ENCODE peak calls at places on chromosomes 12 and 14, in six cellular contexts. One of them, this sample, is unnamed.

GRCh38 chr12:122200541-122201175 is 2.9 kb upstream of the B3GNT4 start:
- DNase-seq in activated naive CD8-positive, alpha-beta T cell treated with anti-CD3 and anti-CD28 coated beads, Interleukin-2, amount 50 U/mL, for 16 hours: no peak
- DNase-seq in adipocyte: no peak
- DNase-seq in IMR-90: no peak
- DNase-seq in aorta: no peak
- DNase-seq in H4: no peak
- DNase-seq in this sample: no peak

GRCh38 chr12:18546399-18546798 is 191.4 kb downstream of the PLCZ1 start:
- DNase-seq in adipocyte: peak
- DNase-seq in activated naive CD8-positive, alpha-beta T cell treated with anti-CD3 and anti-CD28 coated beads, Interleukin-2, amount 50 U/mL, for 16 hours: no peak
- DNase-seq in IMR-90: peak
- DNase-seq in H4: no peak
- DNase-seq in aorta: no peak
- DNase-seq in this sample: peak

GRCh38 chr12:55653031-55653430 is 16.3 kb downstream of the OR10P1 start:
- DNase-seq in IMR-90: no peak
- DNase-seq in adipocyte: no peak
- DNase-seq in activated naive CD8-positive, alpha-beta T cell treated with anti-CD3 and anti-CD28 coated beads, Interleukin-2, amount 50 U/mL, for 16 hours: no peak
- DNase-seq in aorta: no peak
- DNase-seq in H4: no peak
- DNase-seq in this sample: no peak

GRCh38 chr12:81809829-81810595 is 50.9 kb upstream of the PPFIA2 start:
- DNase-seq in IMR-90: no peak
- DNase-seq in aorta: no peak
- DNase-seq in H4: no peak
- DNase-seq in activated naive CD8-positive, alpha-beta T cell treated with anti-CD3 and anti-CD28 coated beads, Interleukin-2, amount 50 U/mL, for 16 hours: no peak
- DNase-seq in adipocyte: peak
- DNase-seq in this sample: no peak

GRCh38 chr12:40565029-40565633 is 127.1 kb upstream of the CNTN1 start:
- DNase-seq in aorta: no peak
- DNase-seq in adipocyte: no peak
- DNase-seq in H4: no peak
- DNase-seq in activated naive CD8-positive, alpha-beta T cell treated with anti-CD3 and anti-CD28 coated beads, Interleukin-2, amount 50 U/mL, for 16 hours: no peak
- DNase-seq in IMR-90: no peak
- DNase-seq in this sample: no peak

GRCh38 chr12:70576341-70577282 is 60.6 kb downstream of the PTPRB start:
- DNase-seq in adipocyte: peak
- DNase-seq in aorta: no peak
- DNase-seq in IMR-90: peak
- DNase-seq in H4: peak
- DNase-seq in activated naive CD8-positive, alpha-beta T cell treated with anti-CD3 and anti-CD28 coated beads, Interleukin-2, amount 50 U/mL, for 16 hours: no peak
- DNase-seq in this sample: peak

GRCh38 chr14:27040552-27040951 is 442.7 kb upstream of the NOVA1 start:
- DNase-seq in aorta: no peak
- DNase-seq in activated naive CD8-positive, alpha-beta T cell treated with anti-CD3 and anti-CD28 coated beads, Interleukin-2, amount 50 U/mL, for 16 hours: no peak
- DNase-seq in IMR-90: no peak
- DNase-seq in H4: no peak
- DNase-seq in adipocyte: no peak
- DNase-seq in this sample: no peak

GRCh38 chr14:105465209-105466031 is 9.2 kb upstream of the CRIP2 start:
- DNase-seq in IMR-90: no peak
- DNase-seq in aorta: no peak
- DNase-seq in activated naive CD8-positive, alpha-beta T cell treated with anti-CD3 and anti-CD28 coated beads, Interleukin-2, amount 50 U/mL, for 16 hours: no peak
- DNase-seq in adipocyte: no peak
- DNase-seq in H4: no peak
- DNase-seq in this sample: peak

GRCh38 chr12:100995201-100995600 is 200.6 kb downstream of the ANO4 start:
- DNase-seq in aorta: no peak
- DNase-seq in H4: no peak
- DNase-seq in activated naive CD8-positive, alpha-beta T cell treated with anti-CD3 and anti-CD28 coated beads, Interleukin-2, amount 50 U/mL, for 16 hours: no peak
- DNase-seq in adipocyte: peak
- DNase-seq in IMR-90: peak
- DNase-seq in this sample: no peak

GRCh38 chr14:22226381-22226780 is 362.6 kb downstream of the DAD1 start:
- DNase-seq in aorta: no peak
- DNase-seq in H4: no peak
- DNase-seq in IMR-90: peak
- DNase-seq in adipocyte: no peak
- DNase-seq in activated naive CD8-positive, alpha-beta T cell treated with anti-CD3 and anti-CD28 coated beads, Interleukin-2, amount 50 U/mL, for 16 hours: no peak
- DNase-seq in this sample: peak

GRCh38 chr12:39240573-39240972 is 202.3 kb downstream of the KIF21A start:
- DNase-seq in H4: no peak
- DNase-seq in adipocyte: no peak
- DNase-seq in activated naive CD8-positive, alpha-beta T cell treated with anti-CD3 and anti-CD28 coated beads, Interleukin-2, amount 50 U/mL, for 16 hours: no peak
- DNase-seq in IMR-90: no peak
- DNase-seq in aorta: no peak
- DNase-seq in this sample: no peak

GRCh38 chr12:55820679-55821078 is 2.8 kb downstream of the ORMDL2 start:
- DNase-seq in H4: no peak
- DNase-seq in IMR-90: no peak
- DNase-seq in activated naive CD8-positive, alpha-beta T cell treated with anti-CD3 and anti-CD28 coated beads, Interleukin-2, amount 50 U/mL, for 16 hours: no peak
- DNase-seq in adipocyte: peak
- DNase-seq in aorta: no peak
- DNase-seq in this sample: no peak

GRCh38 chr14:103151270-103151933 is 28.1 kb downstream of the TNFAIP2 start:
- DNase-seq in adipocyte: peak
- DNase-seq in IMR-90: no peak
- DNase-seq in activated naive CD8-positive, alpha-beta T cell treated with anti-CD3 and anti-CD28 coated beads, Interleukin-2, amount 50 U/mL, for 16 hours: no peak
- DNase-seq in aorta: no peak
- DNase-seq in H4: no peak
- DNase-seq in this sample: no peak

GRCh38 chr12:72547593-72547992 is 275.4 kb downstream of the TRHDE start:
- DNase-seq in H4: no peak
- DNase-seq in IMR-90: peak
- DNase-seq in aorta: no peak
- DNase-seq in activated naive CD8-positive, alpha-beta T cell treated with anti-CD3 and anti-CD28 coated beads, Interleukin-2, amount 50 U/mL, for 16 hours: no peak
- DNase-seq in adipocyte: peak
- DNase-seq in this sample: peak

GRCh38 chr14:104085032-104085888 is at the start of gene ASPG:
- DNase-seq in adipocyte: peak
- DNase-seq in H4: no peak
- DNase-seq in aorta: peak
- DNase-seq in activated naive CD8-positive, alpha-beta T cell treated with anti-CD3 and anti-CD28 coated beads, Interleukin-2, amount 50 U/mL, for 16 hours: no peak
- DNase-seq in IMR-90: no peak
- DNase-seq in this sample: no peak

GRCh38 chr14:50726372-50727107 is 58.4 kb upstream of the SAV1 start:
- DNase-seq in aorta: no peak
- DNase-seq in H4: no peak
- DNase-seq in activated naive CD8-positive, alpha-beta T cell treated with anti-CD3 and anti-CD28 coated beads, Interleukin-2, amount 50 U/mL, for 16 hours: no peak
- DNase-seq in adipocyte: peak
- DNase-seq in IMR-90: peak
- DNase-seq in this sample: peak

GRCh38 chr14:80202888-80203562 is 8.3 kb downstream of the DIO2 start:
- DNase-seq in adipocyte: no peak
- DNase-seq in IMR-90: no peak
- DNase-seq in aorta: no peak
- DNase-seq in activated naive CD8-positive, alpha-beta T cell treated with anti-CD3 and anti-CD28 coated beads, Interleukin-2, amount 50 U/mL, for 16 hours: no peak
- DNase-seq in H4: peak
- DNase-seq in this sample: no peak

GRCh38 chr12:121697093-121697698 is 15.4 kb upstream of the TMEM120B start:
- DNase-seq in adipocyte: peak
- DNase-seq in H4: no peak
- DNase-seq in aorta: no peak
- DNase-seq in IMR-90: peak
- DNase-seq in activated naive CD8-positive, alpha-beta T cell treated with anti-CD3 and anti-CD28 coated beads, Interleukin-2, amount 50 U/mL, for 16 hours: no peak
- DNase-seq in this sample: peak

GRCh38 chr12:74285773-74286172 is 251.9 kb upstream of the ATXN7L3B start:
- DNase-seq in activated naive CD8-positive, alpha-beta T cell treated with anti-CD3 and anti-CD28 coated beads, Interleukin-2, amount 50 U/mL, for 16 hours: no peak
- DNase-seq in IMR-90: no peak
- DNase-seq in adipocyte: no peak
- DNase-seq in H4: no peak
- DNase-seq in aorta: no peak
- DNase-seq in this sample: no peak

GRCh38 chr12:44875954-44876553 is at the start of gene NELL2:
- DNase-seq in IMR-90: no peak
- DNase-seq in adipocyte: peak
- DNase-seq in activated naive CD8-positive, alpha-beta T cell treated with anti-CD3 and anti-CD28 coated beads, Interleukin-2, amount 50 U/mL, for 16 hours: peak
- DNase-seq in H4: peak
- DNase-seq in aorta: peak
- DNase-seq in this sample: no peak

GRCh38 chr14:31395119-31395518 is 25.2 kb downstream of the HEATR5A start:
- DNase-seq in aorta: no peak
- DNase-seq in adipocyte: no peak
- DNase-seq in activated naive CD8-positive, alpha-beta T cell treated with anti-CD3 and anti-CD28 coated beads, Interleukin-2, amount 50 U/mL, for 16 hours: no peak
- DNase-seq in H4: no peak
- DNase-seq in IMR-90: no peak
- DNase-seq in this sample: no peak